ENCODE peak calls at places on chromosomes 13 and 19, in seven cellular contexts. A, K, T, V, X, J and C are unnamed samples.

GRCh38 chr13:34164585-34164984 is 346.6 kb downstream of the RFC3 start:
- DNase-seq in A (no peak), K (no peak), T (no peak), V (no peak), X (no peak), J (no peak), C (no peak)

GRCh38 chr13:71606818-71607217 is 260.2 kb downstream of the DACH1 start:
- DNase-seq in A (no peak), K (no peak), T (no peak), V (no peak), X (no peak), J (no peak), C (no peak)

GRCh38 chr19:2477732-2478191 is 1.8 kb downstream of the GADD45B start:
- DNase-seq in A (no peak), K (no peak), T (no peak), V (peak), X (no peak), J (no peak), C (no peak)

GRCh38 chr19:53333071-53333465 is 481 bp upstream of the ZNF845 start:
- DNase-seq in A (peak), K (peak), T (no peak), V (peak), X (no peak), J (no peak), C (peak)

GRCh38 chr19:14027856-14028450 is at the start of gene RLN3:
- DNase-seq in A (no peak), K (no peak), T (no peak), V (no peak), X (no peak), J (no peak), C (no peak)

GRCh38 chr19:39557791-39558622 is 18.0 kb upstream of the EID2 start:
- DNase-seq in A (no peak), K (no peak), T (no peak), V (no peak), X (no peak), J (no peak), C (no peak)

GRCh38 chr19:2027361-2027760 is 11.8 kb upstream of the BTBD2 start:
- DNase-seq in A (no peak), K (no peak), T (no peak), V (no peak), X (no peak), J (no peak), C (no peak)

GRCh38 chr13:24152292-24153214 is 8.0 kb upstream of the SPATA13 start:
- DNase-seq in A (no peak), K (no peak), T (no peak), V (no peak), X (peak), J (no peak), C (no peak)